ENCODE peak calls at places on chromosomes 12 and 14, in five cellular contexts. Q is activated CD8-positive, alpha-beta T cell treated with anti-CD3 and anti-CD28 coated beads, Interleukin-2, amount 10 ng/mL, durations not matched to agents 7 days and 5 days; O is effector CD8-positive, alpha-beta T cell; W is activated CD4-positive, alpha-beta T cell treated with anti-CD3 and anti-CD28 coated beads, Interleukin-2, amount 10 ng/mL, durations not matched to agents 7 days and 5 days; C is Caki2. H is an unnamed sample.

GRCh38 chr12:118984206-118984943 is 3.0 kb downstream of the SRRM4 start:
- DNase-seq in Q (no peak), C (no peak), W (no peak), O (no peak), H (no peak)

GRCh38 chr12:50222275-50222783 is 55.2 kb upstream of the CERS5 start:
- DNase-seq in O (no peak), Q (peak; percentile 40), W (peak; percentile 37), C (peak; percentile 84), H (peak; percentile 75)

GRCh38 chr14:36028665-36029064 is 147.9 kb downstream of the PTCSC3 start:
- DNase-seq in W (no peak), O (no peak), Q (no peak), C (no peak), H (no peak)

GRCh38 chr14:56608682-56609081 is 29.1 kb downstream of the TMEM260 start:
- DNase-seq in W (no peak), O (no peak), Q (no peak), C (no peak), H (no peak)

GRCh38 chr12:93894391-93895095 is 217.4 kb downstream of the CRADD start:
- DNase-seq in C (no peak), O (no peak), W (no peak), Q (no peak), H (peak; percentile 70)

GRCh38 chr14:101948666-101949205 is 15.6 kb upstream of the DYNC1H1 start:
- DNase-seq in C (no peak), O (no peak), Q (no peak), W (no peak), H (no peak)

GRCh38 chr14:89910706-89911017 is 43.9 kb downstream of the EFCAB11 start:
- DNase-seq in O (no peak), W (no peak), Q (no peak), C (no peak), H (no peak)

GRCh38 chr14:65849096-65849495 is 436.6 kb downstream of the FUT8 start:
- DNase-seq in W (no peak), O (no peak), C (no peak), Q (no peak), H (no peak)

GRCh38 chr14:48792376-48793024 is 793.7 kb downstream of the RPS29 start:
- DNase-seq in W (no peak), C (no peak), Q (no peak), O (no peak), H (no peak)

GRCh38 chr12:111387747-111388365 is 17.9 kb upstream of the SH2B3 start:
- DNase-seq in W (no peak), Q (no peak), C (peak; percentile 52), O (no peak), H (no peak)

GRCh38 chr12:131827961-131828534 is at the start of gene MMP17:
- DNase-seq in O (no peak), Q (peak; percentile 39), C (peak; percentile 45), W (peak; percentile 31), H (peak; percentile 70)

GRCh38 chr12:4141344-4142270 is 132.0 kb upstream of the CCND2 start:
- DNase-seq in Q (no peak), O (no peak), W (no peak), C (no peak), H (no peak)

GRCh38 chr14:53751650-53752049 is 205.0 kb downstream of the BMP4 start:
- DNase-seq in W (no peak), O (no peak), Q (no peak), C (no peak), H (no peak)

GRCh38 chr12:116673713-116674112 is 64.2 kb downstream of the SPRING1 start:
- DNase-seq in W (peak; percentile 28), C (peak; percentile 11), O (no peak), Q (peak; percentile 26), H (no peak)

GRCh38 chr12:29537292-29537691 is 39.8 kb upstream of the OVCH1 start:
- DNase-seq in Q (no peak), C (peak; percentile 9), O (no peak), W (no peak), H (no peak)

GRCh38 chr12:3740840-3741239 is 12.1 kb downstream of the CRACR2A start:
- DNase-seq in O (no peak), C (no peak), W (no peak), Q (no peak), H (no peak)

GRCh38 chr14:61558271-61558670 is 137.0 kb upstream of the HIF1A start:
- DNase-seq in O (no peak), C (no peak), W (no peak), Q (no peak), H (no peak)

GRCh38 chr12:124004233-124004875 is 31.3 kb downstream of the ZNF664 start:
- DNase-seq in W (no peak), O (no peak), C (no peak), Q (no peak), H (no peak)

GRCh38 chr12:59431266-59431665 is 164.6 kb upstream of the SLC16A7 start:
- DNase-seq in C (no peak), O (no peak), W (no peak), Q (no peak), H (no peak)

GRCh38 chr12:50961708-50962107 is 9.4 kb downstream of the HIGD1C start:
- DNase-seq in O (no peak), W (no peak), Q (no peak), C (no peak), H (no peak)

GRCh38 chr14:62159314-62159713 is 397.1 kb downstream of the SNAPC1 start:
- DNase-seq in C (no peak), Q (no peak), O (no peak), W (no peak), H (no peak)

GRCh38 chr12:89932950-89933349 is 224.3 kb upstream of the ATP2B1 start:
- DNase-seq in Q (no peak), C (no peak), W (no peak), O (no peak), H (no peak)

GRCh38 chr12:2170376-2170775 is 117.6 kb downstream of the CACNA1C start:
- DNase-seq in Q (no peak), O (no peak), C (no peak), W (no peak), H (peak; percentile 25)

GRCh38 chr14:61678966-61679365 is 16.3 kb upstream of the HIF1A start:
- DNase-seq in W (no peak), Q (no peak), C (no peak), O (no peak), H (no peak)

GRCh38 chr12:53219956-53220856 is 11.8 kb downstream of the RARG start:
- DNase-seq in O (peak; percentile 65), W (peak; percentile 89), Q (peak; percentile 92), C (no peak), H (peak; percentile 63)

GRCh38 chr12:42410345-42410744 is 84.4 kb downstream of the PPHLN1 start:
- DNase-seq in O (no peak), Q (no peak), C (peak; percentile 14), W (no peak), H (no peak)

GRCh38 chr14:69285661-69286255 is 25.8 kb downstream of the GALNT16 start:
- DNase-seq in O (no peak), Q (no peak), C (no peak), W (no peak), H (no peak)

H was measured in testis.